ENCODE peak calls at places on chromosomes 7 and 10, in eight cellular contexts. J, G, B, V, Q, O, M and K are unnamed samples. For H3K4me1 and H3K27me3, the result is how much of the 10 kb centered on the place peaks cover.

GRCh38 chr7:131769241-131769640 is 212.8 kb upstream of the PODXL start:
- DNase-seq in G (no peak), V (no peak), B (no peak), O (no peak), M (no peak), J (no peak), Q (no peak), K (no peak)

GRCh38 chr10:69383485-69384089 is 33.1 kb downstream of the TACR2 start:
- DNase-seq in V (no peak), O (no peak), Q (peak), B (no peak), M (no peak), G (no peak), J (peak), K (no peak)

GRCh38 chr7:106205621-106206222 is 79.1 kb downstream of the NAMPT start:
- DNase-seq in J (no peak), V (no peak), M (no peak), B (no peak), G (no peak), O (no peak), Q (no peak), K (no peak)

GRCh38 chr10:86262671-86263165 is 103.9 kb downstream of the GRID1 start:
- DNase-seq in V (no peak), M (no peak), O (peak), G (peak), J (no peak), B (no peak), Q (no peak), K (no peak)

GRCh38 chr7:45407730-45408406 is 166.3 kb upstream of the ADCY1 start:
- DNase-seq in M (no peak), J (no peak), B (no peak), Q (no peak), O (no peak), V (peak), G (peak), K (no peak)

GRCh38 chr10:48772059-48772458 is 87.4 kb downstream of the WDFY4 start:
- DNase-seq in G (no peak), M (no peak), V (no peak), B (no peak), J (no peak), O (no peak), Q (no peak), K (no peak)

GRCh38 chr7:9945131-9945530 is 1028.5 kb upstream of the PHF14 start:
- DNase-seq in J (no peak), V (no peak), B (no peak), O (no peak), G (peak), M (no peak), Q (no peak), K (no peak)

GRCh38 chr7:148821422-148821821 is 62.7 kb downstream of the EZH2 start:
- DNase-seq in Q (no peak), O (no peak), V (no peak), J (no peak), G (no peak), M (no peak), B (no peak), K (no peak)

GRCh38 chr10:72545511-72545910 is 80.4 kb downstream of the MICU1 start:
- DNase-seq in B (no peak), V (no peak), M (no peak), O (no peak), G (no peak), Q (no peak), J (no peak), K (no peak)

GRCh38 chr10:59808896-59809643 is 55.8 kb upstream of the MRLN start:
- DNase-seq in B (peak), Q (peak), V (peak), O (peak), G (peak), M (peak), J (peak), K (peak)

GRCh38 chr7:7446616-7447015 is 89.1 kb downstream of the COL28A1 start:
- DNase-seq in G (no peak), Q (no peak), B (no peak), J (no peak), V (no peak), O (no peak), M (no peak), K (no peak)

GRCh38 chr7:156932006-156932405 is 17.5 kb upstream of the NOM1 start:
- DNase-seq in B (no peak), G (no peak), O (no peak), M (no peak), V (no peak), Q (no peak), J (no peak), K (no peak)

GRCh38 chr7:116356979-116357378 is 142.6 kb upstream of the CAV2 start:
- DNase-seq in V (no peak), B (no peak), Q (no peak), M (no peak), J (no peak), O (no peak), G (no peak), K (no peak)

GRCh38 chr7:7720750-7721621 is 2.6 kb upstream of the RPA3 start:
- DNase-seq in M (no peak), O (no peak), V (no peak), J (no peak), B (no peak), Q (no peak), G (no peak), K (no peak)

GRCh38 chr7:51249187-51249945 is 67.2 kb downstream of the COBL start:
- DNase-seq in M (no peak), B (no peak), J (no peak), O (no peak), G (no peak), V (no peak), Q (no peak), K (no peak)

GRCh38 chr7:50721661-50722259 is 60.9 kb downstream of the GRB10 start:
- DNase-seq in B (no peak), M (peak), J (peak), G (no peak), O (peak), Q (peak), V (no peak), K (no peak)

GRCh38 chr10:132185601-132186487 is 904 bp upstream of the DPYSL4 start:
- DNase-seq in V (no peak), O (peak), Q (peak), G (peak), J (peak), B (peak), M (peak), K (no peak)

GRCh38 chr10:61663466-61663865 is 737 bp downstream of the CABCOCO1 start:
- DNase-seq in B (no peak), O (no peak), J (no peak), M (no peak), Q (no peak), V (no peak), G (no peak), K (no peak)

GRCh38 chr10:124369066-124369465 is 49.7 kb downstream of the OAT start:
- DNase-seq in M (no peak), O (no peak), Q (no peak), J (no peak), B (no peak), G (no peak), V (no peak), K (no peak)

GRCh38 chr7:1942026-1942703 is 272.1 kb downstream of the ELFN1 start:
- DNase-seq in B (peak), O (no peak), G (no peak), V (no peak), J (peak), M (no peak), Q (peak), K (peak)

GRCh38 chr10:61744469-61744868 is 81.7 kb downstream of the CABCOCO1 start:
- DNase-seq in V (peak), B (no peak), Q (no peak), G (no peak), M (peak), O (no peak), J (no peak), K (no peak)

GRCh38 chr10:58637372-58637771 is 124.7 kb downstream of the BICC1 start:
- DNase-seq in V (no peak), G (no peak), M (peak), J (no peak), Q (no peak), O (no peak), B (no peak), K (no peak)

GRCh38 chr7:132655071-132655761 is 78.9 kb upstream of the PLXNA4 start:
- DNase-seq in V (no peak), G (peak), J (peak), B (no peak), Q (peak), M (peak), O (peak), K (peak)

GRCh38 chr10:17237915-17238444 is 9.9 kb downstream of the VIM start:
- DNase-seq in O (no peak), V (no peak), J (no peak), M (no peak), B (no peak), Q (no peak), G (no peak), K (no peak)

GRCh38 chr7:55066938-55067337 is 48.1 kb downstream of the EGFR start:
- DNase-seq in V (no peak), O (no peak), Q (no peak), J (no peak), M (no peak), B (no peak), G (no peak), K (no peak)
- H3K4me1 ChIP-seq in V (under half), O (under half), Q (under half), J (under half), M (under half), B (under half), G (under half), K (under half)

DNA sequence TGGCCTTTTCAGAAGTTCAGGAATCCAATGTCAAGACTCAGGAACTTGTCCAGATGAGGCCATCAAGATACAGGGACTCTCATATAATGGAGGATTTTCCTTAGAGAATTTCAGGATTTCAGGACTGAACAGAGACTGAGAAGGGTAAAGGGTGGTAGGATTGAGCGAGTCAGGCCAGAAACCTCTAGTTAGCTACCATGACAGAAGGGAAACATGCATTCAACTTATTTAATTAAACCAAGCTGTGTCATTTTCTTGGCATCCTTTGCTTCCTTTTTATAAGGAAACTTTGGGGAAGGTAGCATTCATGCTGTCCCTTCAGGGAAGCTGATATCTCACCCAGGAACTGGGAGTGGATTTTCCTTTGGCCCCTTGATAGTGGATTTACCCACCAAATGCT is 104.7 kb downstream of the CXCL12 start:
- DNase-seq in J (no peak), O (no peak), B (no peak), Q (no peak), G (no peak), M (no peak), V (no peak), K (no peak)
- H3K27ac ChIP-seq in J (peak), O (no peak), B (no peak), Q (no peak), G (no peak), M (no peak), V (no peak), K (peak)

DNA sequence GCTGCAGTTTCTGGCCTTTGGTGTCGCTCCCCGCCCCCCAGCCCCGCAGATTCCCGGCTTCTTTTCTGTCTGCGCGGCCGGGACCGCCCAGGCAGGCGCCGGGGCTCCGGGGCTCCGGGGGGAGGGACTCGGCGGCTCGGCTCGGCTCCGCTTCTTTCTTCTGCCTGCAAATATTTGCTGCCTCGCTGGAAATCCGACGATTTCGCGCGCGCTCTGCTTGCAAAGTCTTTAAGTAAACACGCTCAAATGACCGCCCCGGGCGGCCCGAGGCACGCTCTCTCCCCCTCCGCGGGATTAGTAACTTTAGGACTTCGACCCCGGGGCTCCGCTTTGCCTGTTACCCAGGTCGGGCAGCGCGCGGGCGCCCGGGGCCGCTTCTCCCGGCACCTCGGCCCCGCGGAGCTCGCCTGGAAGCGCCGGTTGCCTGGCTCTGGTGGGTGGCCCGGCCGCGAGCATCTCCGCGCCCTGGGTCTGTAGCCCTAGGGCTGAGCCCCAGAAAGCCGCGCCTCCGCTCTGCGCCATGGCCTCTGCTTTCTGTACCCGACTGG is 3.9 kb upstream of the GATA3 start:
- DNase-seq in G (peak), Q (no peak), V (no peak), O (peak), J (no peak), M (no peak), B (no peak), K (no peak)
- H3K27me3 ChIP-seq in G (half or more), Q (under half), V (half or more), O (half or more), J (half or more), M (half or more), B (under half), K (under half)

DNA sequence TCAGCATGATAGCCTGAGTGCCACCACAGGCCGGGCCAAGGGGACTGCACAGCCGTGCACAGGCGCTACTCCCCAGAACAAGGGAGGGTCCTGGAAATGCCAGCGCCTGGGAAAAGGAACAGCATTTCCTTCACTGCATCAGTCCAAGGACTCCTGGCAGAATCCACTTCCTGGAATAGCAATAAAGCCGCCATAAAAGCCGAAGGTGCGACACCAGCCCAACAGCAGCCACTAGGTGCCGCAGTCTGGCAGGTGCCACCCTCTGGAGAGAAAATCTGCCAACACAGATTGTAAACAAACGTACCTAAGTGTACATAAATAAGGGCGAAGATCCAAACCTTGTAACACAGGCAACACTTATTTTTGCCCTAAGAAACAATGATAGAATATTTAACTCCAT is 22.3 kb downstream of the VOPP1 start:
- DNase-seq in B (peak), V (no peak), J (no peak), Q (no peak), G (no peak), O (peak), M (peak), K (no peak)
- H3K4me1 ChIP-seq in B (under half), V (under half), J (half or more), Q (under half), G (under half), O (half or more), M (half or more), K (under half)

DNA sequence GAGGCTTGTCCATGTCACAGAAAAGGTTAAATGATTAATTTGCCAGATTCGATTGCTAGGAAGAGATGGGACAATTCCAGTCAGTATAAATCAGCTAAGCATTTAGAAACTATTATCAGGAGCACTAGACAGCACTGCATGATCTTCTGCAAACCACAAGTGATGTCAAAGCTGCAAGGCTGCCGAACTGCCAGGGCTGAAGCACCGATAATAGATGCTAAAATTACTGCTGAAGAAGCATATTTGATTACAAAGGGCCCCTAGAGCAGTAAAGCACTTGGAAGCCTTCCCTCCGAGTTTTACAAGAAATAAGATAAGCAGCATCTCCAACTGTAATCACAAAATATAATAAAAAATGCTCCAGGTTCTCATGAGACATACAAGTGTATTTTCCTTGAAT is 40.6 kb downstream of the RNLS start:
- DNase-seq in V (no peak), J (no peak), M (no peak), Q (no peak), G (no peak), O (no peak), B (no peak), K (no peak)
- H3K27ac ChIP-seq in V (no peak), J (peak), M (no peak), Q (no peak), G (no peak), O (peak), B (no peak), K (no peak)